ENCODE peak calls at places on chromosomes 7 and 10, in six cellular contexts. L, P, V, N, X and A are unnamed samples.

GRCh38 chr10:58919927-58920654 is 256.4 kb upstream of the PHYHIPL start:
- DNase-seq in L (no peak), P (no peak), V (no peak), N (no peak), X (no peak), A (no peak)

GRCh38 chr7:25228386-25228785 is at the start of gene NPVF:
- DNase-seq in L (no peak), P (no peak), V (no peak), N (no peak), X (no peak), A (no peak)

GRCh38 chr7:152931583-152931982 is 172.0 kb downstream of the ACTR3B start:
- DNase-seq in L (no peak), P (no peak), V (no peak), N (no peak), X (no peak), A (no peak)

GRCh38 chr10:71472466-71472865 is 75.7 kb downstream of the CDH23 start:
- DNase-seq in L (no peak), P (no peak), V (no peak), N (no peak), X (no peak), A (no peak)

GRCh38 chr7:51589111-51589510 is 272.5 kb upstream of the COBL start:
- DNase-seq in L (no peak), P (no peak), V (no peak), N (no peak), X (no peak), A (no peak)

GRCh38 chr10:117960345-117960744 is 86.4 kb downstream of the RAB11FIP2 start:
- DNase-seq in L (no peak), P (no peak), V (no peak), N (no peak), X (no peak), A (no peak)

GRCh38 chr10:101812606-101813005 is 5.6 kb downstream of the OGA start:
- DNase-seq in L (no peak), P (no peak), V (no peak), N (no peak), X (no peak), A (no peak)

GRCh38 chr7:152136623-152137022 is 111.1 kb downstream of the GALNT11 start:
- DNase-seq in L (no peak), P (no peak), V (no peak), N (no peak), X (no peak), A (no peak)

GRCh38 chr7:67918158-67918557 is 921.5 kb downstream of the TYW1 start:
- DNase-seq in L (no peak), P (peak), V (no peak), N (no peak), X (no peak), A (no peak)

GRCh38 chr10:90020506-90020905 is 319.1 kb downstream of the KIF20B start:
- DNase-seq in L (no peak), P (no peak), V (no peak), N (no peak), X (no peak), A (no peak)

GRCh38 chr10:81309041-81309552 is 565.9 kb upstream of the NRG3 start:
- DNase-seq in L (no peak), P (no peak), V (no peak), N (no peak), X (no peak), A (no peak)

GRCh38 chr7:24980695-24981543 is 941 bp upstream of the OSBPL3 start:
- DNase-seq in L (peak), P (peak), V (no peak), N (no peak), X (no peak), A (peak)

GRCh38 chr7:23276947-23277346 is 22.2 kb upstream of the MALSU1 start:
- DNase-seq in L (no peak), P (no peak), V (no peak), N (no peak), X (no peak), A (no peak)

GRCh38 chr10:121596668-121597503 is 1.4 kb downstream of the FGFR2 start:
- DNase-seq in L (peak), P (no peak), V (no peak), N (no peak), X (no peak), A (no peak)

GRCh38 chr10:103854265-103854686 is 1.1 kb downstream of the SH3PXD2A start:
- DNase-seq in L (peak), P (peak), V (no peak), N (no peak), X (no peak), A (no peak)

GRCh38 chr7:7911339-7911738 is 57.3 kb upstream of the GLCCI1 start:
- DNase-seq in L (no peak), P (no peak), V (no peak), N (no peak), X (no peak), A (no peak)

GRCh38 chr10:89887830-89888229 is 186.4 kb downstream of the KIF20B start:
- DNase-seq in L (no peak), P (no peak), V (no peak), N (no peak), X (no peak), A (no peak)

GRCh38 chr10:49844775-49845561 is 82.8 kb upstream of the OGDHL start:
- DNase-seq in L (no peak), P (no peak), V (no peak), N (no peak), X (no peak), A (no peak)

GRCh38 chr7:107284911-107285479 is 116.2 kb downstream of the HBP1 start:
- DNase-seq in L (no peak), P (no peak), V (no peak), N (no peak), X (no peak), A (no peak)

GRCh38 chr10:20984632-20985031 is 87.5 kb upstream of the NEBL start:
- DNase-seq in L (no peak), P (no peak), V (no peak), N (no peak), X (no peak), A (no peak)

GRCh38 chr7:1065263-1066260 is 21.2 kb downstream of the GPR146 start:
- DNase-seq in L (peak), P (peak), V (peak), N (peak), X (peak), A (peak)

GRCh38 chr7:149853157-149853556 is 15.0 kb downstream of the ZNF862 start:
- DNase-seq in L (no peak), P (no peak), V (no peak), N (no peak), X (no peak), A (no peak)

GRCh38 chr10:78950656-78951587 is 117.8 kb upstream of the ZMIZ1 start:
- DNase-seq in L (no peak), P (no peak), V (no peak), N (no peak), X (no peak), A (no peak)

GRCh38 chr7:42232275-42232674 is 4.7 kb downstream of the GLI3 start:
- DNase-seq in L (no peak), P (no peak), V (no peak), N (no peak), X (no peak), A (no peak)

GRCh38 chr7:129752760-129753159 is 141.2 kb downstream of the NRF1 start:
- DNase-seq in L (no peak), P (peak), V (no peak), N (no peak), X (no peak), A (no peak)

GRCh38 chr10:131147301-131147975 is 164.1 kb downstream of the TCERG1L start:
- DNase-seq in L (peak), P (no peak), V (no peak), N (no peak), X (no peak), A (no peak)

GRCh38 chr10:132506711-132507466 is 30.7 kb upstream of the INPP5A start:
- DNase-seq in L (peak), P (no peak), V (no peak), N (no peak), X (no peak), A (no peak)

GRCh38 chr10:59829024-59829423 is 75.8 kb upstream of the MRLN start:
- DNase-seq in L (no peak), P (no peak), V (no peak), N (no peak), X (no peak), A (no peak)

GRCh38 chr10:60171436-60172013 is 218.2 kb downstream of the ANK3 start:
- DNase-seq in L (no peak), P (no peak), V (no peak), N (no peak), X (no peak), A (no peak)

GRCh38 chr7:157490465-157490912 is 153.7 kb downstream of the DNAJB6 start:
- DNase-seq in L (no peak), P (peak), V (no peak), N (peak), X (no peak), A (peak)

GRCh38 chr7:116592445-116592844 is 67.6 kb downstream of the CAV1 start:
- DNase-seq in L (no peak), P (no peak), V (no peak), N (no peak), X (no peak), A (no peak)

GRCh38 chr7:139783647-139784385 is 6.0 kb upstream of the HIPK2 start:
- DNase-seq in L (no peak), P (no peak), V (no peak), N (no peak), X (no peak), A (no peak)

GRCh38 chr10:33211123-33211878 is 123.2 kb downstream of the NRP1 start:
- DNase-seq in L (peak), P (peak), V (no peak), N (peak), X (no peak), A (no peak)

GRCh38 chr10:17647316-17647715 is 3.4 kb downstream of the STAM start:
- DNase-seq in L (no peak), P (no peak), V (no peak), N (no peak), X (no peak), A (no peak)

GRCh38 chr10:125722811-125723210 is 3.3 kb downstream of the EDRF1 start:
- DNase-seq in L (no peak), P (no peak), V (no peak), N (no peak), X (no peak), A (no peak)